ENCODE peak calls at places on chromosomes 7 and 10, in four cellular contexts. B is adrenal gland, P is sigmoid colon, R is gastrocnemius medialis. C is an unnamed sample. For H3K36me3, the result is how much of the 10 kb centered on the place peaks cover.

GRCh38 chr7:6023974-6024435 is 7.2 kb upstream of the ANKRD61 start:
- DNase-seq in R (no peak), B (no peak), P (no peak), C (no peak)

GRCh38 chr7:111711426-111712065 is 149.3 kb upstream of the IMMP2L start:
- DNase-seq in B (no peak), P (no peak), R (no peak), C (no peak)

GRCh38 chr10:100996678-100997363 is 2.8 kb upstream of the LZTS2 start:
- DNase-seq in B (no peak), R (no peak), P (peak), C (no peak)

GRCh38 chr10:49350856-49351532 is 44.9 kb downstream of the DRGX start:
- DNase-seq in B (no peak), P (no peak), R (no peak), C (peak)

GRCh38 chr10:69845574-69846251 is 44.0 kb downstream of the COL13A1 start:
- DNase-seq in B (peak), P (peak), R (peak), C (no peak)

GRCh38 chr10:48232717-48233447 is 41.6 kb downstream of the FRMPD2 start:
- DNase-seq in B (no peak), P (no peak), R (no peak), C (no peak)

GRCh38 chr7:74217455-74218342 is 7.9 kb downstream of the LAT2 start:
- DNase-seq in B (peak), R (no peak), P (no peak), C (no peak)

GRCh38 chr7:91240546-91240945 is 23.7 kb upstream of the FZD1 start:
- DNase-seq in B (peak), R (no peak), P (no peak), C (no peak)

GRCh38 chr7:112596260-112596659 is 115.5 kb downstream of the LSMEM1 start:
- DNase-seq in P (no peak), R (no peak), B (no peak), C (no peak)

GRCh38 chr10:130301026-130301892 is 165.1 kb downstream of the GLRX3 start:
- DNase-seq in P (no peak), B (peak), R (peak), C (no peak)

GRCh38 chr7:105600720-105601550 is 19.6 kb upstream of the EFCAB10 start:
- DNase-seq in P (peak), B (no peak), R (no peak), C (no peak)

GRCh38 chr10:133139561-133140065 is 20.4 kb upstream of the KNDC1 start:
- DNase-seq in R (no peak), B (no peak), P (peak), C (no peak)

GRCh38 chr10:15140640-15141039 is 27.9 kb downstream of the NMT2 start:
- DNase-seq in R (no peak), P (no peak), B (no peak), C (no peak)

GRCh38 chr10:26439436-26440090 is 1.4 kb downstream of the APBB1IP start:
- DNase-seq in P (no peak), R (no peak), B (no peak), C (peak)

GRCh38 chr10:91198781-91199180 is 21.7 kb upstream of the PCGF5 start:
- DNase-seq in B (peak), P (no peak), R (peak), C (no peak)

GRCh38 chr7:94620703-94621118 is 35.2 kb downstream of the SGCE start:
- DNase-seq in R (peak), P (peak), B (peak), C (no peak)

GRCh38 chr7:55111007-55111406 is 92.2 kb downstream of the EGFR start:
- DNase-seq in B (no peak), R (no peak), P (no peak), C (no peak)

GRCh38 chr7:129615018-129615417 is 3.5 kb downstream of the NRF1 start:
- DNase-seq in P (no peak), B (no peak), R (no peak), C (no peak)

GRCh38 chr10:5387169-5387568 is 17.5 kb downstream of the TUBAL3 start:
- DNase-seq in B (no peak), P (no peak), R (no peak), C (no peak)

GRCh38 chr10:69237528-69238159 is 17.5 kb downstream of the HKDC1 start:
- DNase-seq in P (peak), B (peak), R (peak), C (peak)

GRCh38 chr10:91613411-91614253 is 19.2 kb downstream of the PPP1R3C start:
- DNase-seq in P (no peak), R (peak), B (peak), C (no peak)

GRCh38 chr7:5766321-5766761 is 15.1 kb downstream of the RNF216 start:
- DNase-seq in R (no peak), P (no peak), B (peak), C (no peak)

GRCh38 chr10:123009105-123009805 is 449 bp downstream of the ACADSB start:
- DNase-seq in R (no peak), P (peak), B (peak), C (no peak)

GRCh38 chr7:20541615-20542349 is 73.7 kb upstream of the ABCB5 start:
- DNase-seq in R (no peak), P (no peak), B (no peak), C (no peak)

GRCh38 chr10:412109-412508 is 276.9 kb downstream of the ZMYND11 start:
- DNase-seq in R (no peak), P (no peak), B (no peak), C (peak)

GRCh38 chr10:93309062-93309461 is 173.1 kb downstream of the MYOF start:
- DNase-seq in R (no peak), B (peak), P (no peak), C (no peak)

GRCh38 chr7:103989200-103989784 is at the start of gene RELN:
- DNase-seq in B (no peak), R (no peak), P (no peak), C (no peak)

GRCh38 chr10:2925631-2926030 is 141.7 kb upstream of the PFKP start:
- DNase-seq in R (no peak), B (peak), P (no peak), C (no peak)

GRCh38 chr10:58435297-58435696 is 50.1 kb downstream of the TFAM start:
- DNase-seq in B (peak), P (no peak), R (no peak), C (no peak)

GRCh38 chr7:9097565-9098060 is 664.2 kb downstream of the NXPH1 start:
- DNase-seq in P (no peak), B (no peak), R (no peak), C (no peak)

GRCh38 chr7:151626422-151627115 is 106.9 kb upstream of the RHEB start:
- DNase-seq in P (no peak), B (peak), R (peak), C (no peak)

GRCh38 chr7:99953649-99954048 is 22.2 kb downstream of the AZGP1 start:
- DNase-seq in P (no peak), R (peak), B (peak), C (no peak)

GRCh38 chr10:112507988-112508387 is 61.0 kb downstream of the VTI1A start:
- DNase-seq in R (no peak), B (no peak), P (no peak), C (no peak)

GRCh38 chr7:46387646-46388045 is 466.6 kb upstream of the IGFBP3 start:
- DNase-seq in P (no peak), B (no peak), R (no peak), C (no peak)

GRCh38 chr7:142482899-142483658 is 225.2 kb upstream of the PRSS58 start:
- DNase-seq in P (no peak), B (peak), R (no peak), C (no peak)

GRCh38 chr7:125648543-125648942 is 718.9 kb upstream of the POT1 start:
- DNase-seq in B (no peak), P (no peak), R (no peak), C (no peak)

GRCh38 chr10:53508197-53508596 is 735.6 kb upstream of the MBL2 start:
- DNase-seq in R (no peak), P (no peak), B (no peak), C (no peak)
- TF ChIP-seq POLR2A in R (no peak), P (no peak), B (no peak), C (no peak)

GRCh38 chr7:75885011-75885410 is 6.2 kb downstream of the RHBDD2 start:
- DNase-seq in P (no peak), B (no peak), R (no peak), C (no peak)
- H3K36me3 ChIP-seq in P (under half), B (under half), R (half or more), C (half or more)

DNA sequence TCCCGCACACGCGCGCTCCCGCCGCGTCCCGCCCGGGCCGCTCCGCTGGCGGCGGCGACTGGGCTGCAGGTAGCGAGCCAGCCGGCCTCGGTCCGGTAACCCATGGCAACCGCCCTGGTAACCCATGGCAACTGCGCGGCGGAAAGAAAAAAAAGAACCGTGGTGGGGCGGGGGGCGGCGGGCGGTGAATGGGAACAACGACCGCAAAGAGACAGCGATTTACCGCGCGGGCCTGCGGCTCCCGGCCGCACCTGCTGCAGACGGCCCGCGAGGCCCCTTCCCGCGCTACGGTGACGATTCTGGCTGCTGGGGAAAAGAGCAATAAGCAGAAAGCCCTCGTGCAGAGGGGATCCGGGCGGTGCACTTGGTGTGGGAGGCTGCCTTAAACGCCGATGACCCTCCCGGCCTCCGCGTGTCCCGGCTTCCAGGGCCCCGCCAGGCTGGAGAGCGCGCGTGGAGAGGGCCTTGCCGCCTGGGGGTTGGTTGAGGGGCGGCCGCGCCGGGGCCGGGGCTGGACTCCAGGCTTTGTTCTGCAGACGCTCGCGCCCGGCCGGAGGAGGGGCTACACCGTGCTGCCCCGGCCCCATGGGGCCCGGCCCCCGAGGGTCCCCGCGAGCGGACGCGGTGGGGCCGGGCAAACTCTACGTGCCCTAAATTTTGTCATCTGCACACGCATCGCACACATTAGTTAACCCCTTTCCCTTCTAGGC is 84.7 kb downstream of the SNX10 start:
- DNase-seq in B (peak), P (no peak), R (no peak), C (no peak)
- TF ChIP-seq POLR2A in B (no peak), P (no peak), R (no peak), C (no peak)

GRCh38 chr10:11208243-11208642 is 190.6 kb downstream of the CELF2 start:
- DNase-seq in P (no peak), R (no peak), B (no peak), C (no peak)
- H3K36me3 ChIP-seq in P (under half), R (under half), B (under half), C (under half)

C was measured in esophagus muscularis mucosa.